ENCODE peak calls at places on chromosomes 5 and 9, in seven cellular contexts. U is Kasumi-1; N is activated gamma-delta T cell; E is HEK293T; Q is WTC11; M is CD8-positive, alpha-beta T cell; A is left cardiac atrium. G is an unnamed sample.

GRCh38 chr5:150649108-150649827 is 8.8 kb downstream of the SYNPO start:
- DNase-seq in U (no peak), N (no peak), E (no peak), Q (no peak), M (no peak), A (peak), G (no peak)

GRCh38 chr5:31921852-31922305 is 252.2 kb downstream of the GOLPH3 start:
- DNase-seq in U (no peak), N (no peak), E (no peak), Q (no peak), M (no peak), A (no peak), G (no peak)

GRCh38 chr9:135992486-135993408 is 31.6 kb upstream of the UBAC1 start:
- DNase-seq in U (peak), N (no peak), E (peak), Q (peak), M (no peak), A (peak), G (peak)

GRCh38 chr9:4955836-4956235 is 29.2 kb upstream of the JAK2 start:
- DNase-seq in U (no peak), N (no peak), E (no peak), Q (no peak), M (no peak), A (no peak), G (no peak)

GRCh38 chr9:89756891-89757537 is 152.2 kb downstream of the GADD45G start:
- DNase-seq in U (no peak), N (no peak), E (no peak), Q (no peak), M (no peak), A (peak), G (no peak)

GRCh38 chr5:172334196-172334595 is 50.6 kb upstream of the UBTD2 start:
- DNase-seq in U (no peak), N (no peak), E (no peak), Q (peak), M (no peak), A (no peak), G (no peak)

GRCh38 chr5:60829490-60830266 is 14.4 kb downstream of the ELOVL7 start:
- DNase-seq in U (no peak), N (no peak), E (no peak), Q (no peak), M (no peak), A (no peak), G (no peak)

GRCh38 chr5:156375895-156376495 is 49.0 kb downstream of the SGCD start:
- DNase-seq in U (no peak), N (no peak), E (no peak), Q (no peak), M (no peak), A (no peak), G (no peak)